ENCODE peak calls at places on chromosomes 2 and 18, in seven cellular contexts. One of them, this sample, is unnamed.

GRCh38 chr18:76396792-76397191 is 98.2 kb downstream of the ZNF516 start:
- DNase-seq in transverse colon: no peak
- DNase-seq in epithelial cell of esophagus: no peak
- DNase-seq in body of pancreas: no peak
- DNase-seq in dorsolateral prefrontal cortex: no peak
- DNase-seq in brain microvascular endothelial cell: no peak
- DNase-seq in RWPE1: no peak
- DNase-seq in this sample: no peak

GRCh38 chr2:30612371-30612770 is 165.3 kb downstream of the LCLAT1 start:
- DNase-seq in transverse colon: no peak
- DNase-seq in epithelial cell of esophagus: no peak
- DNase-seq in body of pancreas: no peak
- DNase-seq in dorsolateral prefrontal cortex: no peak
- DNase-seq in brain microvascular endothelial cell: peak
- DNase-seq in RWPE1: no peak
- DNase-seq in this sample: no peak

GRCh38 chr2:162243305-162243693 is at the start of gene FAP:
- DNase-seq in transverse colon: no peak
- DNase-seq in epithelial cell of esophagus: no peak
- DNase-seq in body of pancreas: no peak
- DNase-seq in dorsolateral prefrontal cortex: no peak
- DNase-seq in brain microvascular endothelial cell: peak
- DNase-seq in RWPE1: no peak
- DNase-seq in this sample: no peak

GRCh38 chr18:45069542-45069941 is 388.9 kb downstream of the SETBP1 start:
- DNase-seq in transverse colon: no peak
- DNase-seq in epithelial cell of esophagus: no peak
- DNase-seq in body of pancreas: no peak
- DNase-seq in dorsolateral prefrontal cortex: no peak
- DNase-seq in brain microvascular endothelial cell: no peak
- DNase-seq in RWPE1: no peak
- DNase-seq in this sample: no peak

GRCh38 chr18:3402962-3403585 is 46.9 kb upstream of the TGIF1 start:
- DNase-seq in transverse colon: no peak
- DNase-seq in epithelial cell of esophagus: peak
- DNase-seq in body of pancreas: no peak
- DNase-seq in dorsolateral prefrontal cortex: no peak
- DNase-seq in brain microvascular endothelial cell: peak
- DNase-seq in RWPE1: no peak
- DNase-seq in this sample: no peak

GRCh38 chr18:49070552-49070951 is 119.8 kb upstream of the SMAD7 start:
- DNase-seq in transverse colon: no peak
- DNase-seq in epithelial cell of esophagus: no peak
- DNase-seq in body of pancreas: no peak
- DNase-seq in dorsolateral prefrontal cortex: no peak
- DNase-seq in brain microvascular endothelial cell: no peak
- DNase-seq in RWPE1: no peak
- DNase-seq in this sample: no peak

GRCh38 chr2:77521931-77522470 is at the start of gene LRRTM4:
- DNase-seq in transverse colon: no peak
- DNase-seq in epithelial cell of esophagus: no peak
- DNase-seq in body of pancreas: no peak
- DNase-seq in dorsolateral prefrontal cortex: peak
- DNase-seq in brain microvascular endothelial cell: no peak
- DNase-seq in RWPE1: no peak
- DNase-seq in this sample: no peak

GRCh38 chr2:206915136-206915535 is 24.2 kb upstream of the CPO start:
- DNase-seq in transverse colon: no peak
- DNase-seq in epithelial cell of esophagus: peak
- DNase-seq in body of pancreas: no peak
- DNase-seq in dorsolateral prefrontal cortex: no peak
- DNase-seq in brain microvascular endothelial cell: peak
- DNase-seq in RWPE1: peak
- DNase-seq in this sample: no peak

GRCh38 chr2:174112073-174112472 is 136.3 kb downstream of the OLA1 start:
- DNase-seq in transverse colon: no peak
- DNase-seq in epithelial cell of esophagus: no peak
- DNase-seq in body of pancreas: no peak
- DNase-seq in dorsolateral prefrontal cortex: no peak
- DNase-seq in brain microvascular endothelial cell: no peak
- DNase-seq in RWPE1: no peak
- DNase-seq in this sample: no peak

GRCh38 chr2:55309441-55309840 is 40.4 kb upstream of the MTIF2 start:
- DNase-seq in transverse colon: no peak
- DNase-seq in epithelial cell of esophagus: peak
- DNase-seq in body of pancreas: no peak
- DNase-seq in dorsolateral prefrontal cortex: no peak
- DNase-seq in brain microvascular endothelial cell: peak
- DNase-seq in RWPE1: peak
- DNase-seq in this sample: no peak

GRCh38 chr18:70288851-70289328 is at the start of gene SOCS6:
- DNase-seq in transverse colon: peak
- DNase-seq in epithelial cell of esophagus: peak
- DNase-seq in body of pancreas: peak
- DNase-seq in dorsolateral prefrontal cortex: peak
- DNase-seq in brain microvascular endothelial cell: no peak
- DNase-seq in RWPE1: peak
- DNase-seq in this sample: no peak

GRCh38 chr2:189608160-189608559 is 27.6 kb upstream of the SLC40A1 start:
- DNase-seq in transverse colon: no peak
- DNase-seq in epithelial cell of esophagus: no peak
- DNase-seq in body of pancreas: no peak
- DNase-seq in dorsolateral prefrontal cortex: no peak
- DNase-seq in brain microvascular endothelial cell: no peak
- DNase-seq in RWPE1: no peak
- DNase-seq in this sample: no peak

GRCh38 chr2:172735646-172736418 is at the start of gene RAPGEF4:
- DNase-seq in transverse colon: no peak
- DNase-seq in epithelial cell of esophagus: peak
- DNase-seq in body of pancreas: peak
- DNase-seq in dorsolateral prefrontal cortex: no peak
- DNase-seq in brain microvascular endothelial cell: no peak
- DNase-seq in RWPE1: peak
- DNase-seq in this sample: no peak

GRCh38 chr2:30184035-30184434 is 37.2 kb downstream of the YPEL5 start:
- DNase-seq in transverse colon: no peak
- DNase-seq in epithelial cell of esophagus: no peak
- DNase-seq in body of pancreas: no peak
- DNase-seq in dorsolateral prefrontal cortex: no peak
- DNase-seq in brain microvascular endothelial cell: no peak
- DNase-seq in RWPE1: no peak
- DNase-seq in this sample: no peak

GRCh38 chr2:23688486-23689130 is 238.3 kb downstream of the ATAD2B start:
- DNase-seq in transverse colon: no peak
- DNase-seq in epithelial cell of esophagus: no peak
- DNase-seq in body of pancreas: no peak
- DNase-seq in dorsolateral prefrontal cortex: no peak
- DNase-seq in brain microvascular endothelial cell: no peak
- DNase-seq in RWPE1: no peak
- DNase-seq in this sample: peak

DNA sequence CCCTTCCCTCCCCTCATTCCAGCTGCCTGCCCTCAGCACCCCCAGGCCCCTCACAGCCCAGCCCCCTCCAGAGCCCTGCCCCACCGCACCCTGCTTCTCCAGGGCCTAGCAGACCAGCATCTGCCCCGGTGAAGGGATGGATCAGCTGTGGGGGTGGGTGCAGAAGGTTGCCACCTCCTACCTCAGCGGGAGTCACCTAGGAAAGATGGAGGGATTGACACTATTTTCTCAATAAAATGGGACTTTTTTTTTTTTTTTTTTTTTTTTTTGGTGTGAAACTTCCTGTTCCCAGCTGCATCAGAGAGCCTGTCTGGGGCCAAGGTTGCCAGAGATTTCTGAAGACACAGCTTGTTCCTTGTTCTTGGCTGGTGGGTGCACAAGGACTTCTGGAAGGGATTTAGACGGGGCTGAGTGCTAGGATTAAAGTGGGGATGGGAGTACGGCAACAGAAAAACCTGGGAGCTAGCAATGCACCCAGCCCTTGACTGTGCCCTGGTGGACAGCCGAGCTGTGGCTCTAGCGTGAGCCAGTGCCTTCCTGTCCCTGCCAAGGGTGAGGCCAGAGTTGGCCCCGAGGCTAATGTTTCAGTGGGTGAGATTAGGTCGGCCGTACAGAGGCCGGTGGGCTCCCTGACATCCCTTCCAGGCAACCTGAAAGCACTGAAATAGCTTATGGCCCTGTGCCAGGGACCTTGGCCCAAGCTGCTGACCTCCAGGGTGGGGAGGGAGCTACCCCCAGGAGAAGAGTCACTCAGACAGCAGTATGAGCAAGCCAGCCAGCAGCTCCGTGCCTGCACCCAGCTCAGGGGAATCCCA is 4.5 kb downstream of the B3GNT7 start:
- DNase-seq in transverse colon: no peak
- DNase-seq in epithelial cell of esophagus: no peak
- DNase-seq in body of pancreas: peak
- DNase-seq in dorsolateral prefrontal cortex: no peak
- DNase-seq in brain microvascular endothelial cell: no peak
- DNase-seq in RWPE1: no peak
- DNase-seq in this sample: no peak
- TF ChIP-seq CTCF in transverse colon: no peak
- TF ChIP-seq CTCF in epithelial cell of esophagus: no peak
- TF ChIP-seq CTCF in body of pancreas: peak
- TF ChIP-seq CTCF in dorsolateral prefrontal cortex: peak
- TF ChIP-seq CTCF in brain microvascular endothelial cell: peak
- TF ChIP-seq CTCF in RWPE1: no peak
- TF ChIP-seq CTCF in this sample: no peak

DNA sequence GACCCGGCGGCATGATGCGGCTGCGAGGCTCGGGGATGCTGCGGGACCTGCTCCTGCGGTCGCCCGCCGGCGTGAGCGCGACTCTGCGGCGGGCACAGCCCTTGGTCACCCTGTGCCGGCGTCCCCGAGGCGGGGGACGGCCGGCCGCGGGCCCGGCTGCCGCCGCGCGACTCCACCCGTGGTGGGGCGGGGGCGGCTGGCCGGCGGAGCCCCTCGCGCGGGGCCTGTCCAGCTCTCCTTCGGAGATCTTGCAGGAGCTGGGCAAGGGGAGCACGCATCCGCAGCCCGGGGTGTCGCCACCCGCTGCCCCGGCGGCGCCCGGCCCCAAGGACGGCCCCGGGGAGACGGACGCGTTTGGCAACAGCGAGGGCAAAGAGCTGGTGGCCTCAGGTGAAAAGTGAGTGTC is 456 bp downstream of the GLS start:
- DNase-seq in transverse colon: no peak
- DNase-seq in epithelial cell of esophagus: no peak
- DNase-seq in body of pancreas: no peak
- DNase-seq in dorsolateral prefrontal cortex: no peak
- DNase-seq in brain microvascular endothelial cell: no peak
- DNase-seq in RWPE1: peak
- DNase-seq in this sample: no peak
- TF ChIP-seq CTCF in transverse colon: no peak
- TF ChIP-seq CTCF in epithelial cell of esophagus: no peak
- TF ChIP-seq CTCF in body of pancreas: no peak
- TF ChIP-seq CTCF in dorsolateral prefrontal cortex: no peak
- TF ChIP-seq CTCF in brain microvascular endothelial cell: no peak
- TF ChIP-seq CTCF in RWPE1: no peak
- TF ChIP-seq CTCF in this sample: no peak

DNA sequence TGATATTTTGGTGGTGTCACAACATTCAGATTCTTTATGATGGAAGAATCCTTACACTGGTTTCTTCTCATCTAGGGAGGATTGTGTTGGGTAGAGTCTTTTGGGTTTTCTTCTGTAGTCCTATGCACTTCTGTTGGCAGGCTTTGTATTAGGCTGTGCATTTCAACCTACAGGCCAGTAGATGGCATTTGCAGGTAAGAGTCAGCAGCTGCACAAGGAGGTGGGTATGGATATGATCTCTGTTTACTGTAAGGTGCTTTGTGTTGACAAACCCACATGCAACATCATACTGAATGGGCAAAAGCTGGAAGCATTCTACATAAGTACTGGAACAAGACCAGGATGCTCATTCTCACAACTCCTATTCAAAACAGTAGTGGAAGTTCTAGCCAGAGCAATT is 656.8 kb downstream of the METTL4 start:
- DNase-seq in transverse colon: no peak
- DNase-seq in epithelial cell of esophagus: peak
- DNase-seq in body of pancreas: no peak
- DNase-seq in dorsolateral prefrontal cortex: no peak
- DNase-seq in brain microvascular endothelial cell: no peak
- DNase-seq in RWPE1: peak
- DNase-seq in this sample: no peak
- TF ChIP-seq CTCF in transverse colon: no peak
- TF ChIP-seq CTCF in epithelial cell of esophagus: peak
- TF ChIP-seq CTCF in body of pancreas: no peak
- TF ChIP-seq CTCF in dorsolateral prefrontal cortex: no peak
- TF ChIP-seq CTCF in brain microvascular endothelial cell: peak
- TF ChIP-seq CTCF in RWPE1: peak
- TF ChIP-seq CTCF in this sample: peak

GRCh38 chr2:101983928-101984327 is 7.8 kb upstream of the IL1R2 start:
- DNase-seq in transverse colon: no peak
- DNase-seq in epithelial cell of esophagus: peak
- DNase-seq in body of pancreas: no peak
- DNase-seq in dorsolateral prefrontal cortex: no peak
- DNase-seq in brain microvascular endothelial cell: no peak
- DNase-seq in RWPE1: no peak
- DNase-seq in this sample: no peak
- TF ChIP-seq CTCF in transverse colon: peak
- TF ChIP-seq CTCF in epithelial cell of esophagus: peak
- TF ChIP-seq CTCF in body of pancreas: peak
- TF ChIP-seq CTCF in dorsolateral prefrontal cortex: peak
- TF ChIP-seq CTCF in brain microvascular endothelial cell: peak
- TF ChIP-seq CTCF in RWPE1: no peak
- TF ChIP-seq CTCF in this sample: peak

DNA sequence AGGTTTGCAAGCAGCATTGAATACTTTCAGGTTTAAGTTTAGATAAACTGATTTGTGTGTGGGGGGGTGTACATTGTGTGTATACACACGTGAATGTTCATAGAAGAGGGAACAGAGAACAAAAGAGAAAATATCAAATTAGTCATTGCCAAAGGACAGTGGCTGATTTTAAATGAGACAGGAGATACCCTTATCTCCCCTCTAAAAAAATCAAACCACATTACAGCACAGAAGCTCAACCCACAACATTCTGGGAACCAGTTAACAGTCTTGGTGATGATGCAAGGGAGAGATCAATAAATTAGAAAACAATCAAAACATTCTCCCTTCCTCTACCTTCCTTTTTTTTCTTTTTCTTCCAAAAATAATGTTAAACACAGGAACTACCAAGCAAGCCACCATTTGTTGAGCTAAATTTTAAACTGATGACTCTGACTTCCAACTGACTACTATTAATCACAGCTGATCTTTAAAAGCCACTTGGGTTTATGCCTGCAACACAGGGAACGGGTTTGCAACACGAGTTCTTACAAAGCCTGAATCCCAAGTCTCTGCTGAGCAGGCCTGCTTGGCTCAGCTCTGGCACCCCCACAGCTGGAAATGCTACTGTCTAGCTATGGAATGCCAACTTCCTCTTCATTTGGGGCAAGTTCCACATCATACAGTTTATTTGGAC is 119.2 kb upstream of the ACVR1C start:
- DNase-seq in transverse colon: no peak
- DNase-seq in epithelial cell of esophagus: peak
- DNase-seq in body of pancreas: no peak
- DNase-seq in dorsolateral prefrontal cortex: no peak
- DNase-seq in brain microvascular endothelial cell: peak
- DNase-seq in RWPE1: no peak
- DNase-seq in this sample: no peak
- TF ChIP-seq CTCF in transverse colon: no peak
- TF ChIP-seq CTCF in epithelial cell of esophagus: no peak
- TF ChIP-seq CTCF in body of pancreas: no peak
- TF ChIP-seq CTCF in dorsolateral prefrontal cortex: no peak
- TF ChIP-seq CTCF in brain microvascular endothelial cell: no peak
- TF ChIP-seq CTCF in RWPE1: no peak
- TF ChIP-seq CTCF in this sample: no peak